ENCODE peak calls at places on chromosomes 4 and X, in ten cellular contexts. U, L, Z, Y, K, E, T, D, R and H are unnamed samples.

GRCh38 chrX:1465261-1466231 is 12.8 kb upstream of the ASMTL start:
- DNase-seq in L (no peak), E (no peak), Z (no peak), T (no peak), K (peak), Y (no peak), D (peak), R (peak), U (no peak), H (peak)

GRCh38 chr4:177596035-177596434 is 153.8 kb upstream of the AGA start:
- DNase-seq in T (peak), U (peak), D (no peak), L (peak), Z (peak), Y (no peak), K (no peak), R (no peak), E (peak), H (peak)

GRCh38 chrX:351736-352135 is 33.1 kb upstream of the GTPBP6 start:
- DNase-seq in R (no peak), Z (no peak), L (no peak), U (no peak), T (no peak), E (no peak), K (no peak), Y (no peak), D (peak), H (no peak)

GRCh38 chr4:40427138-40427537 is 92.0 kb downstream of the CHRNA9 start:
- DNase-seq in R (no peak), D (no peak), T (no peak), E (no peak), K (no peak), Y (no peak), L (no peak), U (no peak), Z (no peak), H (no peak)

GRCh38 chr4:24564488-24564887 is 19.9 kb downstream of the DHX15 start:
- DNase-seq in T (peak), Z (no peak), Y (no peak), L (no peak), K (no peak), U (no peak), D (no peak), R (no peak), E (no peak), H (no peak)

GRCh38 chrX:39104745-39105144 is 303.5 kb downstream of the MID1IP1 start:
- DNase-seq in U (no peak), Z (no peak), K (no peak), Y (no peak), R (no peak), L (no peak), E (no peak), T (no peak), D (no peak), H (no peak)

GRCh38 chr4:74056114-74056857 is 17.8 kb upstream of the CXCL3 start:
- DNase-seq in R (no peak), U (peak), D (no peak), T (peak), L (no peak), K (no peak), Y (no peak), E (no peak), Z (peak), H (no peak)

GRCh38 chr4:16591867-16592266 is 306.6 kb downstream of the LDB2 start:
- DNase-seq in K (no peak), Y (no peak), T (no peak), E (no peak), D (no peak), L (peak), U (no peak), Z (no peak), R (peak), H (no peak)

GRCh38 chr4:2457481-2458295 is 11.2 kb upstream of the RNF4 start:
- DNase-seq in K (no peak), L (no peak), R (peak), D (no peak), U (no peak), T (no peak), Z (no peak), E (no peak), Y (no peak), H (no peak)

GRCh38 chrX:11135483-11136185 is 24.5 kb downstream of the HCCS start:
- DNase-seq in K (no peak), Z (no peak), R (no peak), Y (no peak), L (no peak), D (no peak), E (no peak), U (no peak), T (no peak), H (no peak)

GRCh38 chrX:150032742-150033141 is 94.5 kb upstream of the EOLA2 start:
- DNase-seq in D (no peak), E (peak), K (no peak), R (no peak), Y (no peak), L (no peak), Z (peak), T (peak), U (peak), H (no peak)

GRCh38 chrX:2697306-2697705 is 6.2 kb downstream of the CD99 start:
- DNase-seq in E (no peak), Y (no peak), U (no peak), T (no peak), R (no peak), L (no peak), D (no peak), Z (no peak), K (no peak), H (no peak)

GRCh38 chr4:184267673-184268573 is 50.2 kb upstream of the ENPP6 start:
- DNase-seq in T (peak), Z (peak), U (peak), E (peak), Y (peak), K (peak), D (no peak), R (no peak), L (no peak), H (no peak)

GRCh38 chr4:19791422-19792113 is 460.1 kb upstream of the SLIT2 start:
- DNase-seq in L (no peak), Y (no peak), D (no peak), E (no peak), Z (peak), R (no peak), K (no peak), U (no peak), T (no peak), H (no peak)

GRCh38 chr4:87853108-87853507 is 20.3 kb downstream of the MEPE start:
- DNase-seq in K (no peak), T (peak), Z (peak), E (peak), L (peak), U (peak), Y (peak), R (no peak), D (no peak), H (no peak)

GRCh38 chr4:89213382-89213701 is 94.3 kb downstream of the GPRIN3 start:
- DNase-seq in E (no peak), Y (no peak), U (no peak), R (no peak), D (no peak), K (no peak), Z (no peak), T (no peak), L (no peak), H (no peak)

GRCh38 chrX:23317799-23318724 is 16.6 kb upstream of the PTCHD1 start:
- DNase-seq in L (peak), E (no peak), Z (peak), T (peak), K (peak), U (no peak), R (no peak), Y (peak), D (no peak), H (no peak)

GRCh38 chr4:24799196-24799543 is 3.8 kb downstream of the SOD3 start:
- DNase-seq in T (no peak), R (no peak), Y (no peak), E (no peak), K (peak), Z (no peak), D (no peak), U (no peak), L (no peak), H (no peak)

GRCh38 chr4:2251795-2252529 is 9.9 kb downstream of the MXD4 start:
- DNase-seq in D (peak), U (no peak), T (no peak), L (peak), Z (no peak), R (peak), Y (no peak), K (peak), E (no peak), H (no peak)

GRCh38 chr4:17898553-17898952 is 87.8 kb downstream of the NCAPG start:
- DNase-seq in Z (no peak), U (no peak), L (no peak), R (no peak), E (no peak), Y (no peak), K (no peak), T (no peak), D (no peak), H (no peak)

GRCh38 chr4:176107695-176108094 is 42.1 kb downstream of the WDR17 start:
- DNase-seq in Y (no peak), D (no peak), Z (no peak), U (no peak), L (no peak), E (no peak), R (no peak), K (no peak), T (no peak), H (no peak)

GRCh38 chr4:180560896-180561295 is 1682.3 kb upstream of the TENM3 start:
- DNase-seq in D (no peak), R (no peak), T (no peak), Y (no peak), U (no peak), K (no peak), L (no peak), Z (no peak), E (no peak), H (no peak)

GRCh38 chr4:180558427-180558826 is 1684.8 kb upstream of the TENM3 start:
- DNase-seq in L (no peak), D (no peak), U (no peak), Y (no peak), E (no peak), T (no peak), K (no peak), Z (no peak), R (no peak), H (no peak)

GRCh38 chr4:180557348-180557747 is 1685.9 kb upstream of the TENM3 start:
- DNase-seq in Y (peak), D (no peak), R (no peak), L (peak), U (no peak), E (no peak), K (no peak), Z (no peak), T (no peak), H (no peak)
- TF ChIP-seq CTCF in Y (peak), D (no peak), R (no peak), L (peak), U (peak), E (no peak), K (no peak), Z (peak), T (no peak), H (peak)

DNA sequence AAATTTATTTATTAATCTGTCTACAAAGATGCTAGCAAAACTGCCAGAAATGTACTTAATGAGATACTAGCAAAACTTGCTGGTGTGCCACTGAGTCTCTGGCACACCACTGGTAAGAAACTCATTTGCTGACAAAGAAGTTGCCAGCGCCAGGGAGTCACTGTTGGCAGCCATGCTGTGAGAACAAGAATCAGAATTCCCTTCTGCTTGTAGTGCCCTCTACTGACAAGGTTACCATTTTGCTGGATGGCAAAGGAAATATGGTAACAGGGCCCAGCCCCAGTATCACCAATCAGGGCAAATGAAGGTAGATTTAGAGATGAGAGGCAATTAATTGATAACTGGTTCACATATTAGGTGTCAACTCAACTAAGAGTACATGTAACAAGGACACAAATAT is 750.1 kb upstream of the ADGRL3 start:
- DNase-seq in Y (no peak), E (no peak), Z (no peak), U (no peak), K (no peak), L (no peak), T (no peak), D (no peak), R (no peak), H (no peak)
- TF ChIP-seq CTCF in Y (no peak), E (no peak), Z (no peak), U (no peak), K (no peak), L (no peak), T (no peak), D (no peak), R (no peak), H (no peak)

GRCh38 chrX:155938132-155938531 is 57.0 kb downstream of the VAMP7 start:
- DNase-seq in R (no peak), K (no peak), Y (peak), D (no peak), E (no peak), T (no peak), L (no peak), Z (no peak), U (no peak), H (no peak)
- TF ChIP-seq CTCF in R (no peak), K (no peak), Y (no peak), D (no peak), E (no peak), T (no peak), L (no peak), Z (no peak), U (no peak), H (no peak)

DNA sequence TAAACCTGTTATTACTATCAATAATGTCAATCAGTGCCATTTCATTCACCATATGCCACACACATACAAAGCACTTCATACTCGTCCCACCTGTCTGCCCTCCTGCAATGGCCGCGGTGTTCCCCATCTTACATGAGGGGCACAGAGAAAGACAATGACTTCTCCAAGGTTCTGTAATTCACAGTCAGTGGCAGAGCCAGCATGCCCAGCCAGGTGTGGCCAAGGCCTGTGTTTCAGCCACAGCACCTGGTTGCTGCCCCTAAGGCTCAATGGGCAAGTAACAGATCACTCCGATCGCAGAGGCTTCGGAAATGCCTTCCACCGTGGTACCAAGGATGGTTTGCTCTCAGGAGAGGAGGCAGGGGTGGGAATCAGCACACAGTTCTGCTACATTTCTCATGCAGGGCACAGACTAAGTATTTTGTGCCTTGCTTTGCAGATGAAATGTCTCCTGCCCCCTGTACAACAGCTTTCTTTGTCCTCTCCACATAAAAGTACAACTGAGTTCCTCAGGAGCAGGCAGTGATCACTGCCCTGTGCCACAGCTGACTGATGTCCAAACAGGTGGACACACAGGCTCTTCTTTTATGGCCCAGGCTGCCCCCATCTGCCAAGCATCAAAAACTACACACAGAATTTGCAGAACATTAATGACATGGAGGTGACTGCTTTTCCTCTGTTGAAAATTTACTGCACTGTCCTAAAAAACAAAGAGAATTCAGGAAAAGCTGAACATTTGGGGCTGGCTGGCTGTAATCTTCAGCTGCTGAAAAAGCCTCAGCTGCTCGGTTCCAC is 10.8 kb downstream of the AFAP1 start:
- DNase-seq in D (no peak), L (peak), Y (no peak), R (no peak), Z (no peak), T (no peak), E (no peak), K (no peak), U (peak), H (no peak)
- TF ChIP-seq CTCF in D (no peak), L (peak), Y (no peak), R (peak), Z (peak), T (peak), E (peak), K (no peak), U (peak), H (peak)